ENCODE peak calls at places on chromosomes 1 and 21, in five cellular contexts. P is T-cell, I is neural progenitor cell, C is iris pigment epithelial cell, Y is sigmoid colon. O is an unnamed sample.

GRCh38 chr1:230537456-230537855 is 104.8 kb upstream of the COG2 start:
- DNase-seq in C (no peak), Y (no peak), P (no peak), I (peak; percentile 53), O (no peak)

GRCh38 chr1:167999930-168000329 is 63.1 kb upstream of the MPC2 start:
- DNase-seq in I (no peak), P (no peak), C (no peak), Y (no peak), O (no peak)

GRCh38 chr1:206706298-206706791 is 21.6 kb downstream of the MAPKAPK2 start:
- DNase-seq in I (peak; percentile 74), P (no peak), Y (peak; percentile 82), C (peak; percentile 86), O (peak; percentile 86)

GRCh38 chr1:179865377-179865776 is 12.2 kb downstream of the TOR1AIP2 start:
- DNase-seq in C (no peak), I (no peak), P (no peak), Y (no peak), O (no peak)

GRCh38 chr21:45836268-45836655 is 145.3 kb upstream of the COL6A1 start:
- DNase-seq in P (no peak), Y (no peak), C (peak; percentile 42), I (no peak), O (no peak)

GRCh38 chr1:2858676-2859075 is 57.2 kb upstream of the TTC34 start:
- DNase-seq in C (no peak), I (no peak), P (no peak), Y (no peak), O (no peak)

GRCh38 chr1:45326627-45327591 is at the start of gene HPDL:
- DNase-seq in Y (peak; percentile 84), C (peak; percentile 41), I (peak; percentile 77), P (peak; percentile 20), O (peak; percentile 65)

GRCh38 chr1:150281221-150281757 is 1.1 kb upstream of the CIART start:
- DNase-seq in C (peak; percentile 73), P (peak; percentile 42), I (peak; percentile 88), Y (peak; percentile 89), O (peak; percentile 67)

GRCh38 chr1:102151242-102151641 is 154.5 kb upstream of the OLFM3 start:
- DNase-seq in Y (no peak), I (no peak), C (no peak), P (no peak), O (no peak)

O was measured in COR-L47.